ENCODE peak calls at places on chromosomes 5 and 9, in seven cellular contexts. A is KG1, K is GM19239, B is left ventricle myocardium inferior, L is endothelial cell, W is neuronal stem cell, T is EL. D is an unnamed sample.

GRCh38 chr5:111603446-111603827 is 91.1 kb upstream of the STARD4 start:
- DNase-seq in W (no peak), B (no peak), T (peak), L (no peak), A (no peak), K (no peak), D (no peak)

GRCh38 chr5:178651046-178651810 is 24.4 kb upstream of the CLK4 start:
- DNase-seq in T (peak), K (no peak), L (no peak), B (no peak), W (no peak), A (no peak), D (no peak)

GRCh38 chr5:14174235-14174636 is 31.1 kb downstream of the TRIO start:
- DNase-seq in W (no peak), K (no peak), A (peak), T (no peak), L (peak), B (no peak), D (no peak)

GRCh38 chr9:73132034-73132776 is 19.5 kb upstream of the ANXA1 start:
- DNase-seq in W (peak), A (peak), K (peak), B (peak), T (peak), L (peak), D (peak)

GRCh38 chr5:143755969-143756368 is 56.0 kb upstream of the HMHB1 start:
- DNase-seq in L (no peak), B (no peak), A (no peak), T (no peak), W (no peak), K (no peak), D (no peak)

GRCh38 chr9:129888809-129889460 is 53.7 kb downstream of the USP20 start:
- DNase-seq in W (no peak), A (peak), L (no peak), B (no peak), K (no peak), T (no peak), D (no peak)

GRCh38 chr5:150904479-150905311 is at the start of gene ZNF300:
- DNase-seq in W (peak), T (peak), A (no peak), L (peak), B (peak), K (no peak), D (peak)

GRCh38 chr9:130939405-130939941 is 426 bp upstream of the FIBCD1 start:
- DNase-seq in B (no peak), A (no peak), L (no peak), K (no peak), T (peak), W (no peak), D (no peak)

GRCh38 chr9:14097215-14097614 is 216.7 kb downstream of the NFIB start:
- DNase-seq in W (no peak), L (peak), K (no peak), T (no peak), A (no peak), B (no peak), D (no peak)

GRCh38 chr5:2147504-2148311 is 265.0 kb upstream of the IRX4 start:
- DNase-seq in W (no peak), T (no peak), A (no peak), L (no peak), B (no peak), K (no peak), D (no peak)

GRCh38 chr9:108776920-108777650 is 78.7 kb downstream of the ACTL7B start:
- DNase-seq in A (no peak), K (no peak), T (peak), W (no peak), B (no peak), L (no peak), D (no peak)

GRCh38 chr9:86122309-86122708 is 23.0 kb upstream of the GOLM1 start:
- DNase-seq in A (no peak), K (no peak), T (no peak), W (no peak), L (no peak), B (no peak), D (no peak)

GRCh38 chr5:158383485-158383884 is 524.5 kb upstream of the CLINT1 start:
- DNase-seq in W (no peak), T (no peak), L (no peak), B (no peak), K (no peak), A (no peak), D (no peak)

GRCh38 chr5:159616967-159617366 is 286.7 kb upstream of the IL12B start:
- DNase-seq in T (peak), W (no peak), K (no peak), L (no peak), B (no peak), A (no peak), D (peak)

GRCh38 chr9:133532937-133533668 is 1.4 kb upstream of the ADAMTSL2 start:
- DNase-seq in T (peak), L (peak), B (peak), K (peak), A (peak), W (peak), D (no peak)

GRCh38 chr5:6435356-6435755 is 13.3 kb upstream of the UBE2QL1 start:
- DNase-seq in K (no peak), T (no peak), W (no peak), B (no peak), A (no peak), L (peak), D (no peak)

GRCh38 chr9:134333234-134333873 is 7.1 kb downstream of the RXRA start:
- DNase-seq in W (no peak), T (no peak), L (no peak), K (no peak), B (no peak), A (no peak), D (no peak)

GRCh38 chr5:171162602-171163001 is 146.4 kb upstream of the TLX3 start:
- DNase-seq in W (peak), T (peak), B (no peak), A (no peak), K (no peak), L (peak), D (no peak)

GRCh38 chr5:115842089-115842881 is 550 bp downstream of the AP3S1 start:
- DNase-seq in T (peak), A (no peak), W (no peak), L (peak), K (no peak), B (no peak), D (no peak)

GRCh38 chr5:157449011-157449723 is 10.8 kb upstream of the NIPAL4 start:
- DNase-seq in A (no peak), K (no peak), B (peak), L (no peak), W (no peak), T (no peak), D (peak)

GRCh38 chr5:60538955-60539866 is 160.8 kb downstream of the DEPDC1B start:
- DNase-seq in K (no peak), A (no peak), B (no peak), W (no peak), T (no peak), L (no peak), D (no peak)

GRCh38 chr9:81560851-81561732 is 128.3 kb downstream of the TLE1 start:
- DNase-seq in L (no peak), W (no peak), B (no peak), A (no peak), T (no peak), K (no peak), D (no peak)

GRCh38 chr9:110744753-110745522 is 76.3 kb downstream of the MUSK start:
- DNase-seq in B (no peak), L (no peak), W (no peak), K (no peak), A (no peak), T (peak), D (no peak)

GRCh38 chr5:135462304-135462703 is 10.2 kb upstream of the TIFAB start:
- DNase-seq in A (peak), B (no peak), T (peak), W (peak), K (peak), L (peak), D (peak)

GRCh38 chr5:150428106-150428876 is 15.6 kb upstream of the CD74 start:
- DNase-seq in K (no peak), L (no peak), T (no peak), B (peak), A (no peak), W (no peak), D (peak)

GRCh38 chr5:100890514-100891008 is 12.5 kb downstream of the ST8SIA4 start:
- DNase-seq in K (no peak), T (no peak), L (no peak), B (no peak), W (no peak), A (no peak), D (no peak)

GRCh38 chr5:175652741-175653663 is 4.9 kb upstream of the HRH2 start:
- DNase-seq in K (no peak), B (no peak), W (no peak), T (no peak), L (no peak), A (peak), D (no peak)

GRCh38 chr5:89769975-89770374 is 639.6 kb downstream of the CETN3 start:
- DNase-seq in W (no peak), K (no peak), B (no peak), T (no peak), A (no peak), L (no peak), D (no peak)

GRCh38 chr9:106798021-106798799 is 64.8 kb upstream of the ZNF462 start:
- DNase-seq in W (no peak), A (no peak), K (no peak), T (no peak), L (no peak), B (no peak), D (no peak)

GRCh38 chr9:120384925-120385272 is 195.1 kb downstream of the CDK5RAP2 start:
- DNase-seq in T (no peak), L (no peak), W (no peak), K (no peak), B (no peak), A (no peak), D (no peak)

GRCh38 chr5:15585128-15585527 is 85.1 kb downstream of the FBXL7 start:
- DNase-seq in K (no peak), A (no peak), L (no peak), B (no peak), W (no peak), T (no peak), D (no peak)

GRCh38 chr5:132777209-132778069 is at the start of gene SEPTIN8:
- DNase-seq in K (peak), L (peak), B (peak), W (peak), T (peak), A (no peak), D (peak)

GRCh38 chr9:95197692-95198271 is 119.7 kb downstream of the FANCC start:
- DNase-seq in T (peak), K (no peak), L (no peak), A (no peak), B (no peak), W (no peak), D (no peak)

GRCh38 chr5:96584712-96585111 is 77.5 kb upstream of the CAST start:
- DNase-seq in A (no peak), T (no peak), B (no peak), L (peak), W (no peak), K (no peak), D (no peak)

GRCh38 chr9:107180206-107180605 is 102.9 kb upstream of the RAD23B start:
- DNase-seq in W (no peak), L (no peak), B (no peak), A (no peak), K (no peak), T (no peak), D (no peak)

GRCh38 chr9:88766778-88767503 is 224.3 kb upstream of the S1PR3 start:
- DNase-seq in A (no peak), K (no peak), W (no peak), L (no peak), B (no peak), T (peak), D (no peak)

GRCh38 chr9:116285320-116285719 is 131.7 kb downstream of the PAPPA start:
- DNase-seq in K (no peak), L (no peak), T (no peak), W (no peak), A (no peak), B (no peak), D (no peak)

GRCh38 chr9:110777201-110777842 is 108.7 kb downstream of the MUSK start:
- DNase-seq in B (no peak), L (no peak), T (peak), A (no peak), W (peak), K (no peak), D (no peak)

GRCh38 chr9:34929506-34930102 is 28.5 kb upstream of the PHF24 start:
- DNase-seq in K (peak), A (peak), T (peak), L (peak), W (peak), B (no peak), D (no peak)

D was measured in hippocampal formation.